ENCODE peak calls at places on chromosomes 13 and 19, in ten cellular contexts. Z is heart right ventricle; H is right cardiac atrium; V is RWPE1; J is activated CD8-positive, alpha-beta memory T cell treated with anti-CD3 and anti-CD28 coated beads for 48 hours; T is CD8-positive, alpha-beta T cell; R is T-helper 1 cell; K is stimulated activated CD8-positive, alpha-beta memory T cell treated with anti-CD3 and anti-CD28 coated beads, Interleukin-15, amount 100 ng/mL, for 1 hour; F is mesendoderm; S is GM03348. Q is an unnamed sample.

GRCh38 chr13:22050951-22051563 is 380.2 kb downstream of the FGF9 start:
- DNase-seq in Z (no peak), H (no peak), V (no peak), J (no peak), T (no peak), R (no peak), K (no peak), F (no peak), S (no peak), Q (no peak)

GRCh38 chr13:59047546-59047945 is 1116.2 kb downstream of the DIAPH3 start:
- DNase-seq in Z (no peak), H (no peak), V (no peak), J (no peak), T (no peak), R (no peak), K (no peak), F (peak; percentile 37), S (no peak), Q (no peak)

GRCh38 chr19:3365447-3366103 is 808 bp upstream of the NFIC start:
- DNase-seq in Z (peak; percentile 74), H (peak; percentile 89), V (no peak), J (no peak), T (no peak), R (no peak), K (no peak), F (peak; percentile 24), S (peak; percentile 79), Q (peak; percentile 80)

GRCh38 chr19:34998777-34999497 is 1.2 kb upstream of the GRAMD1A start:
- DNase-seq in Z (no peak), H (no peak), V (no peak), J (no peak), T (no peak), R (no peak), K (no peak), F (no peak), S (no peak), Q (no peak)

GRCh38 chr13:93687261-93687660 is 460.7 kb downstream of the GPC6 start:
- DNase-seq in Z (no peak), H (no peak), V (no peak), J (no peak), T (no peak), R (no peak), K (no peak), F (no peak), S (peak; percentile 6), Q (no peak)

GRCh38 chr13:29924482-29924884 is 74.1 kb upstream of the UBL3 start:
- DNase-seq in Z (no peak), H (no peak), V (peak; percentile 60), J (no peak), T (no peak), R (no peak), K (no peak), F (peak; percentile 54), S (peak; percentile 82), Q (no peak)

GRCh38 chr13:90168953-90169352 is 1178.5 kb upstream of the MIR17HG start:
- DNase-seq in Z (no peak), H (no peak), V (no peak), J (no peak), T (no peak), R (no peak), K (no peak), F (no peak), S (no peak), Q (no peak)

GRCh38 chr13:94712287-94712811 is at the start of gene SOX21:
- DNase-seq in Z (no peak), H (peak; percentile 26), V (no peak), J (no peak), T (no peak), R (no peak), K (no peak), F (peak; percentile 39), S (no peak), Q (no peak)

GRCh38 chr19:41957838-41958366 is 1.2 kb downstream of the RABAC1 start:
- DNase-seq in Z (peak; percentile 63), H (peak; percentile 77), V (peak; percentile 92), J (no peak), T (no peak), R (no peak), K (no peak), F (peak; percentile 95), S (peak; percentile 91), Q (peak; percentile 56)

GRCh38 chr19:1237027-1237659 is 662 bp downstream of the CBARP start:
- DNase-seq in Z (no peak), H (peak; percentile 84), V (no peak), J (no peak), T (no peak), R (no peak), K (no peak), F (no peak), S (peak; percentile 67), Q (no peak)

GRCh38 chr19:10019246-10019645 is 6.0 kb downstream of the RDH8 start:
- DNase-seq in Z (no peak), H (no peak), V (no peak), J (no peak), T (no peak), R (no peak), K (no peak), F (no peak), S (no peak), Q (no peak)

GRCh38 chr19:11390933-11391680 is 7.0 kb upstream of the EPOR start:
- DNase-seq in Z (no peak), H (no peak), V (no peak), J (no peak), T (no peak), R (no peak), K (no peak), F (peak; percentile 36), S (no peak), Q (no peak)

GRCh38 chr13:33537691-33538090 is 252.1 kb upstream of the STARD13 start:
- DNase-seq in Z (no peak), H (no peak), V (no peak), J (no peak), T (no peak), R (no peak), K (no peak), F (no peak), S (no peak), Q (no peak)

GRCh38 chr19:28878862-28879566 is 333.9 kb downstream of the UQCRFS1 start:
- DNase-seq in Z (peak; percentile 61), H (peak; percentile 79), V (peak; percentile 35), J (peak; percentile 52), T (peak; percentile 40), R (no peak), K (peak; percentile 30), F (peak; percentile 76), S (peak; percentile 81), Q (peak; percentile 32)

GRCh38 chr19:940591-941291 is 14.9 kb downstream of the ARID3A start:
- DNase-seq in Z (no peak), H (peak; percentile 89), V (no peak), J (no peak), T (peak; percentile 67), R (peak; percentile 64), K (peak; percentile 37), F (no peak), S (no peak), Q (peak; percentile 48)

GRCh38 chr13:109976206-109976997 is 190.0 kb upstream of the IRS2 start:
- DNase-seq in Z (no peak), H (peak; percentile 58), V (no peak), J (no peak), T (no peak), R (no peak), K (no peak), F (peak; percentile 40), S (no peak), Q (no peak)

GRCh38 chr13:28499579-28499978 is 4.7 kb upstream of the FLT1 start:
- DNase-seq in Z (no peak), H (no peak), V (peak; percentile 38), J (no peak), T (no peak), R (no peak), K (no peak), F (no peak), S (peak; percentile 45), Q (no peak)

GRCh38 chr19:3440082-3440481 is 40.2 kb downstream of the SMIM24 start:
- DNase-seq in Z (no peak), H (peak; percentile 76), V (no peak), J (no peak), T (peak; percentile 35), R (no peak), K (peak; percentile 24), F (peak; percentile 74), S (peak; percentile 57), Q (no peak)

GRCh38 chr13:106612688-106613087 is 44.8 kb upstream of the ARGLU1 start:
- DNase-seq in Z (peak; percentile 59), H (peak; percentile 86), V (no peak), J (no peak), T (no peak), R (no peak), K (no peak), F (no peak), S (no peak), Q (peak; percentile 68)

GRCh38 chr19:50897191-50897607 is 14.0 kb downstream of the KLK4 start:
- DNase-seq in Z (no peak), H (no peak), V (no peak), J (no peak), T (no peak), R (no peak), K (no peak), F (no peak), S (no peak), Q (no peak)